ENCODE peak calls at places on chromosomes 11 and 22, in ten cellular contexts. U is choroid plexus epithelial cell; W is tibial artery; F is activated CD8-positive, alpha-beta T cell treated with anti-CD3 and anti-CD28 coated beads for 36 hours; T is tibial nerve; H is H1; L is fibroblast of lung; Y is breast epithelium; P is upper lobe of left lung; N is cardiac fibroblast. E is an unnamed sample.

GRCh38 chr11:43532046-43532445 is 148.5 kb upstream of the HSD17B12 start:
- DNase-seq in P (no peak), N (no peak), H (no peak), T (no peak), F (no peak), Y (no peak), W (no peak), L (no peak), U (no peak), E (no peak)

GRCh38 chr11:92528051-92528450 is 303.4 kb downstream of the FAT3 start:
- DNase-seq in L (peak), H (no peak), N (peak), F (no peak), U (peak), Y (no peak), W (no peak), T (no peak), P (no peak), E (no peak)

GRCh38 chr11:64817476-64817875 is 7.1 kb upstream of the MEN1 start:
- DNase-seq in Y (no peak), T (no peak), H (no peak), U (no peak), F (no peak), L (no peak), P (no peak), N (no peak), W (no peak), E (no peak)

GRCh38 chr22:39110631-39111561 is 13.9 kb downstream of the APOBEC3H start:
- DNase-seq in P (no peak), H (no peak), U (no peak), N (no peak), L (no peak), F (no peak), Y (no peak), T (no peak), W (no peak), E (no peak)

GRCh38 chr11:61912530-61912898 is 4.9 kb downstream of the RAB3IL1 start:
- DNase-seq in T (peak), P (peak), Y (peak), F (no peak), W (peak), H (no peak), N (no peak), U (no peak), L (no peak), E (no peak)

GRCh38 chr11:18046116-18046777 is at the start of gene TPH1:
- DNase-seq in H (peak), L (peak), P (peak), Y (peak), W (peak), F (no peak), T (no peak), N (peak), U (peak), E (no peak)

GRCh38 chr11:29184939-29185890 is 831.6 kb downstream of the KCNA4 start:
- DNase-seq in W (no peak), U (peak), T (no peak), H (no peak), L (peak), P (no peak), N (peak), Y (no peak), F (no peak), E (no peak)

GRCh38 chr11:2584434-2584811 is 115.4 kb downstream of the KCNQ1OT1 start:
- DNase-seq in N (no peak), U (no peak), L (no peak), F (no peak), T (no peak), H (no peak), Y (no peak), W (no peak), P (no peak), E (no peak)

GRCh38 chr22:26516503-26516902 is 4.2 kb upstream of the TFIP11 start:
- DNase-seq in N (no peak), Y (no peak), P (no peak), L (no peak), T (no peak), W (no peak), U (no peak), F (no peak), H (no peak), E (no peak)

DNA sequence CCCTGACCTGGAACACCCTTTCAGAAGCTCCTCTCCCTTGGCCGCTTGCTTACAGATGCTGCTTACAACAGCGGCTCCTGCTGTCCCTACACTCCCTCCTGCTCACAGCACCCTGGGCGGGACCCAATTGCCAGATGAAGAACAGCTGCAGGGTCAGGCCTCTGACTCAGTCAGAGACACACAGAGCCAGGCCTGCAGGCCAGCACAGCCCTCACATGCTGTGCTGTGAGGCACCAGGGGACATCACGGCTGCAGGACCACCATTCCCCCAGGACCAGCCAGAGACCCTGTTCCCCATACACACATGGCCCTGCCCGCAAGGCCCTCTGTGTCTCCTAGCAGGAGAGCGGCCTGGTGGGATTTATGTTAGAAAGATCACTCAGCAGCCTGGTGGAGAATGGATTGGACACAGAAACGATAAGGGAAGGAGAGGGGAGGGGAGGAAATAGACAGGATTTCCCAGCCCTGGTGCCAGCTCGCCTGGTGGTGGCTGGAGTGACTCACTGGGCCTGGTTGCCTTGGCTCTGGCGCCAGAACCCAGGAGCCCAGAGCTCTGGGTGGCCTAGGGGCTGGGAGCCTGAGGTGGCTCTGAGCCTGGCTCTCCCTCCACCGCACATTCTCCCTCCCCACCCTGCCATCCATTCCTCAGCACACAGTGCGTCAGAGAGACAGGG is 6.7 kb downstream of the CAPN5 start:
- DNase-seq in P (peak), W (peak), Y (peak), F (no peak), L (peak), H (no peak), N (peak), U (peak), T (peak), E (no peak)
- TF ChIP-seq CTCF in P (peak), W (peak), Y (no peak), F (no peak), L (peak), H (no peak), N (peak), U (peak), T (peak), E (no peak)

GRCh38 chr11:5291207-5291838 is 10.4 kb downstream of the OR51B4 start:
- DNase-seq in Y (no peak), L (peak), N (peak), T (no peak), U (peak), W (no peak), H (no peak), P (no peak), F (no peak), E (peak)
- TF ChIP-seq CTCF in Y (no peak), L (peak), N (peak), T (no peak), U (peak), W (peak), H (peak), P (no peak), F (peak), E (peak)

DNA sequence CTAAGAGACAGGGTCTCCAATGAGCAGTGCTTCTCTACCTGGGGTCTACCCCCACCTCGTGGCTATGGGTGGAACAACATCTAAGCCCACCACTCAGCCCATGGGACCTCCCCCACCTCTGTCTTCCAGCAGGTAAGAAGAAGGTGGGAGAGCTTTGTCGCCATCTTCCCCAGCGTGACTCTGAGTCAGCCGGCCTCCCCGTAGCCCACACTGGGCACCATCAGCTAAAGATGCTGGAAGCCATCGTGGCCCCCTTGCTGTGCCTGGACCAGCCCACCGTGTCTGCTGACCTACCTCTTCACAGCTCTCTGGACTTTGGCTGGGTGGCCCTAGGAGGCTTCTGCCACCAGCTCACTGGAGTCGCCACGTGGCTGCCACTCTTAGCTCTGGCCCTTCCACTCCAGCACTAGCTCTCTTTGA is 954 bp downstream of the C11orf86 start:
- DNase-seq in F (peak), U (peak), W (no peak), Y (no peak), P (no peak), N (peak), T (no peak), H (peak), L (peak), E (peak)
- TF ChIP-seq CTCF in F (peak), U (peak), W (peak), Y (no peak), P (no peak), N (peak), T (peak), H (peak), L (peak), E (peak)

GRCh38 chr11:101442171-101442570 is 141.6 kb downstream of the TRPC6 start:
- DNase-seq in U (peak), Y (no peak), F (no peak), N (peak), L (peak), W (no peak), T (no peak), P (no peak), H (no peak), E (no peak)

GRCh38 chr11:101441747-101442146 is 142.1 kb downstream of the TRPC6 start:
- DNase-seq in U (no peak), N (no peak), Y (peak), T (no peak), H (no peak), L (no peak), P (peak), W (peak), F (no peak), E (no peak)

GRCh38 chr11:101436511-101437142 is 147.2 kb downstream of the TRPC6 start:
- DNase-seq in T (no peak), W (no peak), Y (no peak), H (no peak), U (peak), F (peak), L (peak), N (peak), P (no peak), E (peak)

GRCh38 chr11:101438126-101438525 is 145.7 kb downstream of the TRPC6 start:
- DNase-seq in P (no peak), L (no peak), T (no peak), U (no peak), H (no peak), N (no peak), F (no peak), Y (no peak), W (no peak), E (no peak)

DNA sequence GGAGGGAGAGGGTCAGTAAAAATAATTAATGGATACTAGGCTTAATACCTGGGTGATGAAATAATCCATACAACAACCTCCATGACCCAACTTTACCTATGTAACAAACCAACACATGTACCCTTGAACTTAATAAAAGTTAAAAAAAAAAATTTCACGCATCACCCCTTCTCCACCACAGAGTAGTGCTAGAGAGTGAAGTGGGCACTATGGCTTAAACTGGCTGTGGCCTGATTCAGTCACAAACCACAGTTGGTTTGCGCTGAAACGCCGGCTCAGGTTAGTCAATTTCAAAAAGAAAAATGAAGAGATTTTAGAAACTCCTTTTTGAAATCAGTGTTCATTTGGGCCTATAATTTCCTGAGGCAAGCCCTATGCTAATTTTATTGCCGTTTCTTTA is 144.3 kb downstream of the TRPC6 start:
- DNase-seq in P (no peak), W (no peak), L (no peak), U (no peak), T (no peak), F (no peak), H (no peak), Y (no peak), N (no peak), E (no peak)
- TF ChIP-seq CTCF in P (no peak), W (no peak), L (no peak), U (no peak), T (no peak), F (no peak), H (peak), Y (no peak), N (peak), E (no peak)

GRCh38 chr22:27768027-27768640 is 33.4 kb downstream of the MN1 start:
- DNase-seq in T (no peak), U (no peak), P (no peak), W (no peak), H (no peak), F (no peak), L (no peak), Y (no peak), N (no peak), E (no peak)

GRCh38 chr22:27765706-27766291 is 35.8 kb downstream of the MN1 start:
- DNase-seq in N (no peak), F (no peak), L (no peak), Y (no peak), W (no peak), H (no peak), T (no peak), U (no peak), P (no peak), E (no peak)

GRCh38 chr22:27761652-27762051 is 39.9 kb downstream of the MN1 start:
- DNase-seq in F (no peak), P (no peak), W (no peak), Y (no peak), L (no peak), T (no peak), N (no peak), U (no peak), H (no peak), E (no peak)

GRCh38 chr22:27766679-27767078 is 34.9 kb downstream of the MN1 start:
- DNase-seq in F (no peak), H (no peak), L (no peak), W (no peak), U (no peak), P (no peak), N (no peak), Y (no peak), T (no peak), E (no peak)

GRCh38 chr22:27764722-27765236 is 36.8 kb downstream of the MN1 start:
- DNase-seq in Y (no peak), N (no peak), H (no peak), T (no peak), L (no peak), U (no peak), F (no peak), W (no peak), P (no peak), E (no peak)
- TF ChIP-seq CTCF in Y (no peak), N (no peak), H (no peak), T (no peak), L (no peak), U (no peak), F (no peak), W (no peak), P (no peak), E (no peak)

DNA sequence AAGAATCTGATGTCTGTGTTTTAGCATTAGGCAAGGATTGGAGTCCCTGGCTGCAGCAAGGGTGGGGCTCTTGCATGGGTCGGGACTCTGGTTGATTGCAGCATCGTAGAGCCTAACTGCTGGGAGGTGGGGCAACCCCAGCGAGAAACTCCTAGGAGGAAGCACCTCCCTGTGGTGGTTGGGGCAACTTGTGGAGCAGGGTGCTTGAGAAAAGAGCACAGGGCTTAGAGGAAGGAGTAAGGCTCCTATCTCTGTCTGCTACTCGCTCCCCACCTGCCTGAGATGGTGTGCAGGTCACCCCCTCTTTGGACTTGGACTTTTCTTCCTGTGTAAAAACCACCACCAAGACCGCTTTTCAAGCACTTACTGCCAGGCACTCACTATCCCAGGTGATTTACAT is 15.6 kb downstream of the SREBF2 start:
- DNase-seq in Y (no peak), N (peak), U (no peak), L (peak), F (no peak), H (no peak), T (peak), W (peak), P (peak), E (no peak)
- TF ChIP-seq CTCF in Y (no peak), N (no peak), U (no peak), L (no peak), F (no peak), H (no peak), T (no peak), W (no peak), P (peak), E (no peak)

DNA sequence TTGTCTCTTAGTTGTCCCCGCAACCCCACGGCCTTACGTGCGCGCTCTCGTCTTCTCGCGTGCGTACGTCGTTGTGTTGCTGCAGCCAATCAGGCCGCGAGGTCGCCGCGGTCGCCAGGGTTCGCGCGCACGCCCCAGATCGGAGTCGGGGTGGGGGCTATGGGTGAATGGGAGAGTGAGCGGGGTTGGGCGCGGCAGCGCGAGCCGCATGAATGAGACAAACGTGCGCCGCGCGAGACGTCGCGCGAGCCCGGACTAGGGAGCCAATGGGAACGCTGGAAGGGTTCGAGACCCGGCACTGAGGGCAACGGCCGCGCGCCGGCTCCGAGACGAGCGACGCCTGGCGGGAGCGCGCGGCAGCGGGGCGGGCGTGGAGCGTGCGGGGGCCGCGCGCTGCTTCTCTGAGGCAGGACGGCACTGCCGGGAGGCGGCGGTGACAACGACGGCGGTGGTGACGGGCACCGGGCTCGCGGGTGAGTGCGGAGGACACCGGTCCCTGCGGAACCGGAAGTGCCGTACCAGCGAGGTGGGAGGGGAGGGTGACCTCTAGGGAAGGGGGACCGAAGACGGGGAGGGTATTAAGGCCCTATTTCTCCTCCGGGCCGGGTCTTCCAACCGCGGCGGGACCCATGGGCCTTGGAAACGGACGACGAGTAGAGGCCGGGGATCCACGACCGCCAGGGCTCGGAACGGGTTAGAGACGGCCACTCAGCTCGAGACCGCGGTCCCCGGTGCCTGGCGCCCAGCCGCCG is at the start of gene ZDHHC5:
- DNase-seq in T (peak), U (peak), Y (peak), P (peak), N (peak), W (peak), F (peak), H (peak), L (peak), E (peak)
- TF ChIP-seq CTCF in T (peak), U (peak), Y (no peak), P (peak), N (no peak), W (peak), F (peak), H (peak), L (peak), E (peak)

GRCh38 chr11:96061094-96061493 is 137.2 kb upstream of the MTMR2 start:
- DNase-seq in N (no peak), P (no peak), L (no peak), Y (no peak), T (no peak), U (peak), H (no peak), W (no peak), F (no peak), E (no peak)
- TF ChIP-seq CTCF in N (no peak), P (no peak), L (no peak), Y (no peak), T (no peak), U (no peak), H (no peak), W (no peak), F (no peak), E (no peak)

GRCh38 chr11:133898031-133898769 is 52.9 kb upstream of the SPATA19 start:
- DNase-seq in T (no peak), U (no peak), L (no peak), W (peak), F (no peak), N (no peak), H (no peak), P (no peak), Y (no peak), E (no peak)
- TF ChIP-seq CTCF in T (no peak), U (no peak), L (no peak), W (no peak), F (no peak), N (no peak), H (peak), P (no peak), Y (no peak), E (no peak)

E was measured in GM13977.